ENCODE peak calls at places on chromosome 4, in five cellular contexts. P is activated T-helper 2 cell treated with anti-CD3 and anti-CD28 coated beads, Interferon-gamma antibody, Interleukin-2, Interleukin-4, amounts not matched to agents 10 μg/mL and 5 μg/mL and 100 μg/mL, durations not matched to agents 14 hours and 24 hours and 36 hours; X is fibroblast of villous mesenchyme; Y is fibroblast of mammary gland; R is iPS-NIHi11. I is an unnamed sample.

GRCh38 chr4:223913-224497 is 81.3 kb downstream of the ZNF732 start:
- DNase-seq in P (no peak), Y (no peak), X (no peak), R (no peak), I (no peak)

GRCh38 chr4:175176710-175177109 is 258.6 kb downstream of the ADAM29 start:
- DNase-seq in Y (no peak), X (no peak), R (no peak), P (no peak), I (no peak)

GRCh38 chr4:5863461-5864113 is 29.3 kb downstream of the CRMP1 start:
- DNase-seq in X (peak), P (peak), Y (peak), R (no peak), I (no peak)

GRCh38 chr4:15451866-15452765 is 17.6 kb upstream of the CC2D2A start:
- DNase-seq in R (no peak), P (no peak), Y (peak), X (peak), I (no peak)

GRCh38 chr4:177460460-177460859 is 18.2 kb upstream of the AGA start:
- DNase-seq in R (no peak), P (no peak), Y (no peak), X (no peak), I (no peak)

GRCh38 chr4:56772134-56772533 is 49.4 kb downstream of the SPINK2 start:
- DNase-seq in R (no peak), X (peak), P (no peak), Y (no peak), I (no peak)

GRCh38 chr4:24772061-24772705 is 23.2 kb upstream of the SOD3 start:
- DNase-seq in X (no peak), P (no peak), Y (no peak), R (no peak), I (no peak)

GRCh38 chr4:147530723-147531122 is 49.8 kb downstream of the EDNRA start:
- DNase-seq in P (no peak), Y (no peak), R (no peak), X (peak), I (no peak)

GRCh38 chr4:109275346-109275745 is 27.1 kb downstream of the COL25A1 start:
- DNase-seq in P (no peak), X (no peak), Y (no peak), R (no peak), I (no peak)

GRCh38 chr4:20044502-20044911 is 207.2 kb upstream of the SLIT2 start:
- DNase-seq in X (peak), P (no peak), R (no peak), Y (no peak), I (no peak)

GRCh38 chr4:106351016-106351415 is 17.6 kb downstream of the GIMD1 start:
- DNase-seq in X (no peak), Y (no peak), P (no peak), R (no peak), I (no peak)

GRCh38 chr4:91298156-91298700 is 1005.5 kb upstream of the GRID2 start:
- DNase-seq in R (no peak), P (no peak), X (no peak), Y (no peak), I (no peak)

GRCh38 chr4:87036713-87037112 is 101.9 kb downstream of the AFF1 start:
- DNase-seq in R (no peak), Y (no peak), X (no peak), P (no peak), I (no peak)

GRCh38 chr4:121062466-121062975 is 9.8 kb downstream of the NDNF start:
- DNase-seq in X (peak), Y (no peak), P (no peak), R (no peak), I (no peak)

GRCh38 chr4:81314196-81314896 is 99.3 kb upstream of the PRKG2 start:
- DNase-seq in X (peak), Y (peak), P (no peak), R (no peak), I (no peak)

GRCh38 chr4:72063726-72064125 is 31.9 kb downstream of the NPFFR2 start:
- DNase-seq in Y (no peak), R (no peak), P (no peak), X (peak), I (no peak)

GRCh38 chr4:26859762-26860156 is 882 bp upstream of the STIM2 start:
- DNase-seq in P (no peak), R (no peak), Y (no peak), X (no peak), I (no peak)

GRCh38 chr4:20288047-20288650 is 36.4 kb downstream of the SLIT2 start:
- DNase-seq in Y (peak), X (no peak), P (no peak), R (no peak), I (no peak)

I was measured in naive B cell.